ENCODE peak calls at places on chromosomes 11 and 22, in six cellular contexts. One of them, this sample, is unnamed.

GRCh38 chr11:68574308-68574707 is 110.0 kb upstream of the GAL start:
- DNase-seq in activated CD4-positive, alpha-beta T cell treated with anti-CD3 and anti-CD28 coated beads, Interleukin-2, amount 50 U/mL, for 4 hours: no peak
- DNase-seq in D721Med: no peak
- DNase-seq in SK-N-DZ: no peak
- DNase-seq in GM10248: no peak
- DNase-seq in neural crest cell: no peak
- DNase-seq in this sample: no peak

GRCh38 chr11:80925291-80925690 is 1484.5 kb upstream of the TENM4 start:
- DNase-seq in D721Med: no peak
- DNase-seq in neural crest cell: no peak
- DNase-seq in SK-N-DZ: peak
- DNase-seq in GM10248: no peak
- DNase-seq in activated CD4-positive, alpha-beta T cell treated with anti-CD3 and anti-CD28 coated beads, Interleukin-2, amount 50 U/mL, for 4 hours: no peak
- DNase-seq in this sample: no peak

GRCh38 chr11:134045799-134046635 is 22.9 kb upstream of the JAM3 start:
- DNase-seq in D721Med: no peak
- DNase-seq in neural crest cell: no peak
- DNase-seq in activated CD4-positive, alpha-beta T cell treated with anti-CD3 and anti-CD28 coated beads, Interleukin-2, amount 50 U/mL, for 4 hours: no peak
- DNase-seq in SK-N-DZ: no peak
- DNase-seq in GM10248: no peak
- DNase-seq in this sample: no peak

GRCh38 chr11:15074206-15075161 is 1.1 kb downstream of the CALCB start:
- DNase-seq in GM10248: peak
- DNase-seq in activated CD4-positive, alpha-beta T cell treated with anti-CD3 and anti-CD28 coated beads, Interleukin-2, amount 50 U/mL, for 4 hours: peak
- DNase-seq in neural crest cell: peak
- DNase-seq in D721Med: no peak
- DNase-seq in SK-N-DZ: peak
- DNase-seq in this sample: no peak

GRCh38 chr22:39999144-39999757 is 4.5 kb downstream of the FAM83F start:
- DNase-seq in neural crest cell: no peak
- DNase-seq in D721Med: no peak
- DNase-seq in activated CD4-positive, alpha-beta T cell treated with anti-CD3 and anti-CD28 coated beads, Interleukin-2, amount 50 U/mL, for 4 hours: no peak
- DNase-seq in GM10248: no peak
- DNase-seq in SK-N-DZ: no peak
- DNase-seq in this sample: peak

GRCh38 chr11:64048042-64048854 is 12.5 kb downstream of the FLRT1 start:
- DNase-seq in SK-N-DZ: no peak
- DNase-seq in activated CD4-positive, alpha-beta T cell treated with anti-CD3 and anti-CD28 coated beads, Interleukin-2, amount 50 U/mL, for 4 hours: no peak
- DNase-seq in D721Med: no peak
- DNase-seq in GM10248: no peak
- DNase-seq in neural crest cell: peak
- DNase-seq in this sample: no peak

GRCh38 chr11:99693941-99694492 is 673.3 kb downstream of the CNTN5 start:
- DNase-seq in GM10248: no peak
- DNase-seq in SK-N-DZ: no peak
- DNase-seq in activated CD4-positive, alpha-beta T cell treated with anti-CD3 and anti-CD28 coated beads, Interleukin-2, amount 50 U/mL, for 4 hours: no peak
- DNase-seq in neural crest cell: no peak
- DNase-seq in D721Med: no peak
- DNase-seq in this sample: no peak

GRCh38 chr11:65530157-65530496 is 5.2 kb downstream of the SCYL1 start:
- DNase-seq in D721Med: peak
- DNase-seq in SK-N-DZ: no peak
- DNase-seq in neural crest cell: no peak
- DNase-seq in activated CD4-positive, alpha-beta T cell treated with anti-CD3 and anti-CD28 coated beads, Interleukin-2, amount 50 U/mL, for 4 hours: no peak
- DNase-seq in GM10248: no peak
- DNase-seq in this sample: no peak

GRCh38 chr11:16610213-16610737 is 128.2 kb upstream of the C11orf58 start:
- DNase-seq in activated CD4-positive, alpha-beta T cell treated with anti-CD3 and anti-CD28 coated beads, Interleukin-2, amount 50 U/mL, for 4 hours: no peak
- DNase-seq in neural crest cell: no peak
- DNase-seq in D721Med: no peak
- DNase-seq in GM10248: no peak
- DNase-seq in SK-N-DZ: no peak
- DNase-seq in this sample: no peak

GRCh38 chr11:287821-288327 is 1.1 kb upstream of the PGGHG start:
- DNase-seq in GM10248: no peak
- DNase-seq in activated CD4-positive, alpha-beta T cell treated with anti-CD3 and anti-CD28 coated beads, Interleukin-2, amount 50 U/mL, for 4 hours: peak
- DNase-seq in SK-N-DZ: no peak
- DNase-seq in neural crest cell: no peak
- DNase-seq in D721Med: no peak
- DNase-seq in this sample: peak

GRCh38 chr11:2257023-2257700 is 13.2 kb downstream of the ASCL2 start:
- DNase-seq in neural crest cell: no peak
- DNase-seq in D721Med: no peak
- DNase-seq in GM10248: no peak
- DNase-seq in SK-N-DZ: no peak
- DNase-seq in activated CD4-positive, alpha-beta T cell treated with anti-CD3 and anti-CD28 coated beads, Interleukin-2, amount 50 U/mL, for 4 hours: no peak
- DNase-seq in this sample: peak

GRCh38 chr22:29596408-29596807 is 7.0 kb upstream of the NF2 start:
- DNase-seq in GM10248: no peak
- DNase-seq in neural crest cell: no peak
- DNase-seq in D721Med: no peak
- DNase-seq in activated CD4-positive, alpha-beta T cell treated with anti-CD3 and anti-CD28 coated beads, Interleukin-2, amount 50 U/mL, for 4 hours: no peak
- DNase-seq in SK-N-DZ: no peak
- DNase-seq in this sample: no peak

GRCh38 chr11:120400564-120401364 is 64.6 kb downstream of the ARHGEF12 start:
- DNase-seq in neural crest cell: no peak
- DNase-seq in GM10248: no peak
- DNase-seq in activated CD4-positive, alpha-beta T cell treated with anti-CD3 and anti-CD28 coated beads, Interleukin-2, amount 50 U/mL, for 4 hours: no peak
- DNase-seq in SK-N-DZ: no peak
- DNase-seq in D721Med: no peak
- DNase-seq in this sample: peak